ENCODE peak calls at places on chromosomes 12 and 14, in six cellular contexts. Y is neural progenitor cell, H is GM23338, B is PC-3, C is GM23248, P is PC-9. Z is an unnamed sample. For H3F3A, the result is how much of the 10 kb centered on the place peaks cover.

GRCh38 chr12:113230315-113231274 is 9.3 kb downstream of the TPCN1 start:
- DNase-seq in Y (no peak), H (no peak), B (no peak), C (no peak), P (no peak), Z (no peak)

GRCh38 chr14:58150243-58150805 is 1.7 kb downstream of the ARMH4 start:
- DNase-seq in Y (no peak), H (no peak), B (no peak), C (no peak), P (no peak), Z (no peak)

GRCh38 chr12:67558775-67559174 is 89.8 kb upstream of the DYRK2 start:
- DNase-seq in Y (no peak), H (peak), B (no peak), C (no peak), P (no peak), Z (no peak)

GRCh38 chr12:81257952-81258551 is 180.2 kb downstream of the ACSS3 start:
- DNase-seq in Y (peak), H (peak), B (peak), C (peak), P (no peak), Z (peak)

GRCh38 chr12:63045020-63045860 is 105.8 kb downstream of the AVPR1A start:
- DNase-seq in Y (no peak), H (no peak), B (peak), C (peak), P (peak), Z (no peak)

GRCh38 chr12:65666876-65667275 is 157.4 kb upstream of the HMGA2 start:
- DNase-seq in Y (no peak), H (no peak), B (no peak), C (peak), P (no peak), Z (no peak)

GRCh38 chr14:88352299-88353097 is 29.4 kb upstream of the KCNK10 start:
- DNase-seq in Y (no peak), H (no peak), B (peak), C (no peak), P (no peak), Z (no peak)

GRCh38 chr14:91246051-91246852 is 1.7 kb upstream of the GPR68 start:
- DNase-seq in Y (no peak), H (no peak), B (no peak), C (no peak), P (no peak), Z (peak)

GRCh38 chr12:50786498-50787231 is 22.8 kb downstream of the ATF1 start:
- DNase-seq in Y (no peak), H (peak), B (peak), C (peak), P (peak), Z (no peak)

GRCh38 chr14:105748204-105748578 is 221.8 kb downstream of the TMEM121 start:
- DNase-seq in Y (no peak), H (no peak), B (peak), C (peak), P (no peak), Z (no peak)

GRCh38 chr12:1204581-1205121 is 213.6 kb downstream of the ERC1 start:
- DNase-seq in Y (no peak), H (no peak), B (no peak), C (peak), P (no peak), Z (peak)

GRCh38 chr14:73720636-73721035 is 6.5 kb upstream of the PNMA1 start:
- DNase-seq in Y (no peak), H (no peak), B (peak), C (no peak), P (no peak), Z (no peak)

GRCh38 chr12:3200032-3200617 is 122.9 kb downstream of the TSPAN9 start:
- DNase-seq in Y (peak), H (peak), B (peak), C (peak), P (peak), Z (no peak)

GRCh38 chr14:99394602-99395001 is 86.1 kb downstream of the SETD3 start:
- DNase-seq in Y (no peak), H (no peak), B (no peak), C (no peak), P (no peak), Z (no peak)

GRCh38 chr14:72822946-72823611 is 70.8 kb downstream of the DPF3 start:
- DNase-seq in Y (no peak), H (no peak), B (no peak), C (no peak), P (no peak), Z (no peak)

GRCh38 chr14:55052259-55052930 is 948 bp downstream of the MAPK1IP1L start:
- DNase-seq in Y (no peak), H (peak), B (peak), C (peak), P (no peak), Z (peak)

GRCh38 chr14:55715889-55716288 is 135.9 kb downstream of the KTN1 start:
- DNase-seq in Y (no peak), H (no peak), B (no peak), C (peak), P (no peak), Z (no peak)

GRCh38 chr12:109377139-109377685 is 29.5 kb downstream of the MYO1H start:
- DNase-seq in Y (peak), H (peak), B (no peak), C (no peak), P (no peak), Z (no peak)

GRCh38 chr14:89625208-89625987 is 208.4 kb upstream of the FOXN3 start:
- DNase-seq in Y (peak), H (no peak), B (no peak), C (no peak), P (no peak), Z (no peak)

GRCh38 chr14:22002860-22003284 is 329.3 kb upstream of the OR4E1 start:
- DNase-seq in Y (peak), H (peak), B (peak), C (peak), P (peak), Z (peak)

GRCh38 chr12:41468756-41469155 is 280.6 kb downstream of the PDZRN4 start:
- DNase-seq in Y (no peak), H (no peak), B (no peak), C (no peak), P (no peak), Z (no peak)

GRCh38 chr12:103799504-103800251 is 41.4 kb downstream of the NT5DC3 start:
- DNase-seq in Y (no peak), H (peak), B (peak), C (peak), P (peak), Z (peak)

GRCh38 chr12:38875571-38876228 is 29.7 kb downstream of the CPNE8 start:
- DNase-seq in Y (no peak), H (no peak), B (no peak), C (peak), P (no peak), Z (no peak)

GRCh38 chr12:25970082-25970481 is 11.6 kb downstream of the RASSF8 start:
- DNase-seq in Y (no peak), H (no peak), B (peak), C (peak), P (no peak), Z (no peak)

GRCh38 chr14:69968151-69968550 is 88.9 kb downstream of the SMOC1 start:
- DNase-seq in Y (no peak), H (no peak), B (no peak), C (no peak), P (no peak), Z (no peak)

GRCh38 chr12:50925342-50925651 is 27.0 kb upstream of the HIGD1C start:
- DNase-seq in Y (no peak), H (peak), B (no peak), C (no peak), P (no peak), Z (no peak)

GRCh38 chr12:111360325-111360930 is 8.5 kb downstream of the PHETA1 start:
- DNase-seq in Y (no peak), H (no peak), B (no peak), C (no peak), P (no peak), Z (no peak)

GRCh38 chr12:62581288-62582064 is 114.8 kb downstream of the MON2 start:
- DNase-seq in Y (peak), H (peak), B (peak), C (peak), P (no peak), Z (peak)

GRCh38 chr12:126874427-126875026 is 1392.4 kb upstream of the TMEM132C start:
- DNase-seq in Y (peak), H (peak), B (peak), C (peak), P (peak), Z (peak)

GRCh38 chr12:109932878-109933503 is 32.9 kb downstream of the TCHP start:
- DNase-seq in Y (no peak), H (no peak), B (no peak), C (no peak), P (no peak), Z (no peak)

GRCh38 chr12:11922361-11922760 is 148.4 kb upstream of the BCL2L14 start:
- DNase-seq in Y (no peak), H (no peak), B (no peak), C (no peak), P (no peak), Z (no peak)

GRCh38 chr14:62082779-62083178 is 320.6 kb downstream of the SNAPC1 start:
- DNase-seq in Y (no peak), H (no peak), B (no peak), C (no peak), P (no peak), Z (no peak)

GRCh38 chr14:61462566-61463195 is 141.3 kb downstream of the PRKCH start:
- DNase-seq in Y (no peak), H (no peak), B (peak), C (peak), P (no peak), Z (no peak)

GRCh38 chr14:54606631-54607133 is 39.8 kb downstream of the SAMD4A start:
- DNase-seq in Y (no peak), H (no peak), B (peak), C (peak), P (no peak), Z (no peak)

GRCh38 chr12:5442251-5443006 is 10.5 kb downstream of the NTF3 start:
- DNase-seq in Y (peak), H (peak), B (peak), C (peak), P (peak), Z (peak)

GRCh38 chr12:75638792-75639191 is 127.4 kb upstream of the KRR1 start:
- DNase-seq in Y (no peak), H (no peak), B (no peak), C (no peak), P (no peak), Z (no peak)

GRCh38 chr12:59322473-59322872 is 273.4 kb upstream of the SLC16A7 start:
- DNase-seq in Y (no peak), H (no peak), B (no peak), C (no peak), P (no peak), Z (no peak)

DNA sequence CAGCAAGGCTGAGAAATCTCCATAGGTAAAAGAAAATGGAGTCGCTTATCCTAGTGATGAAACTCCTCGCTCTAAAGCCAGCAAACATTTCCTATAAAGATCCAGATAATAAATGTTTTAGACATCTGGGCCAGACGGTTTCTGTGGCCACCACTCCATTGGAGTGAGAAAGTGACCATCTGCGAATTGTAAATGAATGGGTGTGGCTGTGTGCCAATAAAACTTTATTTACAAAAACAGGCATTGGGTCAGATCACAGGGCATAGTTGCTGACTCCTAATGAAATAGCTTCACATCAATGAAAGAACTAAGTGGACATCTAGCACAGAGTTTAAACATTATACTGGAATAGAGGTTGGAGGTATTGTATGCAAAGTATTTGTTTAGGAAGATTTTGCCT is 15.7 kb upstream of the FZD10 start:
- DNase-seq in Y (no peak), H (no peak), B (no peak), C (no peak), P (no peak), Z (no peak)
- H3K4me2 ChIP-seq in Y (no peak), H (no peak), B (no peak), C (no peak), P (no peak), Z (no peak)

GRCh38 chr14:39181026-39181692 is 6.1 kb downstream of the PNN start:
- DNase-seq in Y (no peak), H (no peak), B (no peak), C (peak), P (no peak), Z (no peak)

GRCh38 chr14:39185256-39186049 is 10.4 kb downstream of the PNN start:
- DNase-seq in Y (no peak), H (no peak), B (no peak), C (no peak), P (no peak), Z (no peak)

GRCh38 chr14:39181693-39182047 is 6.6 kb downstream of the PNN start:
- DNase-seq in Y (no peak), H (no peak), B (no peak), C (no peak), P (no peak), Z (no peak)

GRCh38 chr14:39184628-39185255 is 9.7 kb downstream of the PNN start:
- DNase-seq in Y (no peak), H (no peak), B (no peak), C (no peak), P (no peak), Z (no peak)

DNA sequence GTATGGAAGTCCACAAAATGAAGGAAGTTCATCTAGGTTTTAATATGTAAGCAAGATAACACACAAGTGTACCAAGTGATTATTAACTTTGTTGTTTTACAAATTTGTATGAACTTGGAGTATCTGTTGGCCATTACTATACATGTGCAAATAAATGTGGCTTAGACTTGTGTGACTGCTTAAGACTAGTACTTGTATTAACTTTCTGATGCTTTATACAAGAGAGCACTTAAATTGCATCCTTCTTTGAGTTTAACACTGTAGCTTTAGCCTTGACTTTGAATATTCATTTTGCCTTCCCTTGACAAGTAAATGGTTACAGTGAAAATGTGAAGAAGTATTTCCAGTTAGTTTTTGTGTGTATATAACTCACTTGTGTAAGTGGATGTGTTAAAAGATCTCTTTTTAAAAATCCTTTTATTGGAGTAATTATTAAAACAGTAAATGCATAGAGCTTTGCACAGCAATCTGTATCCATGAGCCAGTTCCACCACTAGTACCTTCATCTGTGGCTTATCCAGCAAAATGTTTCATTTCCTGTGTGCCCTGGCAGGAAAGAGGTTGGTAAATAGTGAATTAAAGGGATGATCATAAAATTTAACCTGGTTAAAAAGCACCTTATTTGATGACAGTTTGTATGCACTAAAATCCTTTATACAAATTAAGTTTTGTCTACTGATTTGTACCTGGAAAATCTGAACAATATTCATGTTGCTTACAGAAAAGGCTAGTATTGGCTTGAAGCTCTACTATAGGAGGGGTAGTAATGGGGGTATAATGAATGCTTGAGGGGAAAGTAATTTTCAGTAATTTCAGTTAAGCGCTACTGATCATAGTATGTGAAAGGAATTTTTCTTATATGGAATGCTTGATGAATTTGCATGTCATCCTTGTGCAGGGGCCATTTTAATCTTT is 8.0 kb downstream of the PNN start:
- DNase-seq in Y (no peak), H (no peak), B (peak), C (no peak), P (no peak), Z (no peak)
- H3F3A ChIP-seq in Y (half or more), H (half or more), B (under half), C (half or more), P (half or more), Z (under half)

DNA sequence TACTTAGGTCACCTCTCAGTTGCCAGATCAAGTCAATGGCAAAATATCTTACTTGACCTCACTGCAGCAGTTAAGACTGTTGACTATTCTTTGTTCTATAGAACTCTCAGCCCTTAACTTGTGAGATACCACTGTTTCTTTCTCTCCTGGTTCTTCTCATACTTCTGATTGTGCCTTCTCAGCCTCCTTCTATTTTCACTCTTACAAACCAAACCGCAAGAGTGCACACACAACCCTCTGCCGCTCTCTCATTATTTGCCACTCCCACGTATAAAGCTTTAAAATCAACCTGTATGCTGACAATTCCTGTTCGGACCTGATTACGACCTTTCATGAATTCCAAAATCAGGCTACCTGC is 4.5 kb downstream of the E2F7 start:
- DNase-seq in Y (no peak), H (no peak), B (no peak), C (no peak), P (no peak), Z (peak)
- TF ChIP-seq EZH2 in Y (no peak), H (no peak), B (no peak), C (no peak), P (no peak), Z (no peak)

DNA sequence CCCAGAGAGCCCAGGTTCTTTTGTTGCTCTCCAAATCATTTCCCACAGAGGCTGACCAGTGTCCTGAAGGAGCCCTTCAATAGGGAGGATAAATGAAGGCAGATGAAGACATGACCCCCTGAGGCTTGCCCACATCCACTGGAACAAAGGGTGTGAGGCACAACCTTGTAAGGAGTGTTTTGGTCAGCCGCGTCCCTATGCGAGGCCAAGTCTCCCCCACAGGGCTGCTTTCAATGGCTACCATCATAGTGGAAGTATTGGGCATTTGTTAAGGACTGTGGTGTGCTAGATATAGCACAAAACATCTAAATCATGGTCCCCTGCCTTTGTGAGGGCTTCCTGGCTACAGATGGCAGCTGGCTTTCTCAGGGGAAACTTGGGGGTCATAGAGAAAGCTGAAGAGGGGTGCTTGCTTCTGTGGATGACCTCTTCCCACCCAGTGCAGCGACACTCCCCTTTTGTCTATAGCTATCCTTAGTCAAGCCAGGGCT is 315.9 kb downstream of the ZFP36L1 start:
- DNase-seq in Y (peak), H (no peak), B (no peak), C (no peak), P (no peak), Z (no peak)
- H3K4me2 ChIP-seq in Y (peak), H (no peak), B (peak), C (peak), P (peak), Z (no peak)

DNA sequence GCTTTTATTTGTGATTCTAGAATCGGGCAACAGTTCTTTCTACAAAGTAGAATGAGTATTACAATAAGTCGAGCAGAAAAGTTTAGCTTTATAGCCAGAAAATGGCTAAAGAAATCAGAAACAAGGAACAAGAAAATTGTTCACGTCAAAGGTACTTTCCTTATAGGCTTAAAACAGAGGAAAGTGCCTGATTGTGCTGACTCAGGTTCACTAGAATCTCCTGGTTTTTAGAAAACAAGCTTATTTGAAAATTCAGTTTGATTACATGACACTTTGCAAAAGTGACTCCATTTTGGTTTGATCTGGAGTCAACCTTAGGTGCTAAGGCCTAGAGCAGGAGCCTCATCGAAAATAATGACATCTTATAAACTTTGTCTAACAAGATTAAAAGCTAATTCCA is 564.7 kb upstream of the FLRT2 start:
- DNase-seq in Y (no peak), H (no peak), B (no peak), C (no peak), P (no peak), Z (no peak)
- H3F3A ChIP-seq in Y (under half), H (under half), B (under half), C (under half), P (under half), Z (under half)

DNA sequence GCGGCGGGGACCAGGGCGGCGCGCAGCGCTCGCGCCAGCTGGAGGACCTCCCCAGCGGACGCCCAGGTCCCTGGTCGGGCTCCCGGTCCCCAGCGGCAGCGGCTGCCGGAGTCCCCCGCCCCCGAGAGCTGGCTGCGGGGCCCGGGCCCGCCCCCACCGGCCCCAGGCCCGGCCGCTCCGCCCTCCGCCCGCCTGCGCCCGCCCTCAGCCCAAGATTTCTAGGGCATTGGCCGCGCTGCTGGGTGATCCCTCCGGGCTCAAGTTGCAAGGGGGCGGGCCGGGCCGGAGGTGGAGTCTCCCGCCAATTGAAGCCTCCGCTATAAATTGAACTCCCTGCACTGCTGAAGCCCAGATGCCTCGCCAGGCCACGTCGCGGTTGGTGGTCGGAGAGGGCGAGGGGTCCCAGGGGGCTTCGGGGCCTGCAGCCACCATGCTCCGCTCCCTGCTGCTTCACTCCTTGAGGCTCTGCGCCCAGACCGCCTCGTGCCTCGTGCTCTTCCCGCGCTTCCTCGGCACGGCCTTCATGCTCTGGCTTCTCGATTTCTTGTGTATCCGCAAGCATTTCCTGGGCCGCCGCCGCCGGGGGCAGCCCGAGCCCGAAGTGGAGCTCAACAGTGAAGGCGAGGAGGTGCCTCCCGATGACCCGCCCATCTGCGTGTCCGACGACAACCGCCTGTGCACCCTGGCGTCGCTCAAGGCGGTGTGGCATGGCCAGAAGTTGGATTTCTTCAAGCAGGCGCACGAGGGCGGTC is at the start of gene DIO3:
- DNase-seq in Y (peak), H (peak), B (peak), C (peak), P (no peak), Z (no peak)
- TF ChIP-seq EZH2 in Y (no peak), H (peak), B (no peak), C (no peak), P (no peak), Z (no peak)